ENCODE peak calls at places on chromosomes 16 and 17, in nine cellular contexts. G is astrocyte, I is Caco-2, Q is GM12865, K is RWPE1, R is glutamatergic neuron, T is fibroblast of pulmonary artery, X is AG04450, V is heart left ventricle. M is an unnamed sample.

GRCh38 chr16:69542974-69543373 is 22.8 kb upstream of the NFAT5 start:
- DNase-seq in G (no peak), I (no peak), Q (no peak), K (no peak), R (no peak), T (peak; percentile 59), X (no peak), V (no peak), M (peak; percentile 52)

GRCh38 chr16:59604331-59604730 is 870.2 kb upstream of the GOT2 start:
- DNase-seq in G (no peak), I (no peak), Q (no peak), K (no peak), R (no peak), T (peak; percentile 28), X (no peak), V (no peak), M (peak; percentile 47)

GRCh38 chr16:524274-525011 is 3.1 kb upstream of the CAPN15 start:
- DNase-seq in G (no peak), I (no peak), Q (no peak), K (no peak), R (no peak), T (no peak), X (no peak), V (no peak), M (no peak)

GRCh38 chr17:61647044-61647443 is 56.0 kb upstream of the NACA2 start:
- DNase-seq in G (peak; percentile 74), I (no peak), Q (no peak), K (no peak), R (no peak), T (peak; percentile 23), X (no peak), V (no peak), M (no peak)

GRCh38 chr17:56891751-56892150 is 22.1 kb downstream of the TRIM25 start:
- DNase-seq in G (no peak), I (no peak), Q (no peak), K (no peak), R (peak; percentile 23), T (no peak), X (no peak), V (peak; percentile 36), M (no peak)

GRCh38 chr17:43042025-43042424 is 17.0 kb downstream of the RND2 start:
- DNase-seq in G (no peak), I (no peak), Q (no peak), K (no peak), R (no peak), T (no peak), X (no peak), V (no peak), M (no peak)

GRCh38 chr17:50303051-50303450 is 28.8 kb downstream of the TMEM92 start:
- DNase-seq in G (no peak), I (no peak), Q (no peak), K (no peak), R (no peak), T (no peak), X (no peak), V (no peak), M (no peak)

GRCh38 chr17:79019631-79020584 is 4.1 kb upstream of the C1QTNF1 start:
- DNase-seq in G (peak; percentile 33), I (peak; percentile 78), Q (peak; percentile 65), K (peak; percentile 68), R (peak; percentile 51), T (peak; percentile 91), X (peak; percentile 56), V (peak; percentile 86), M (peak; percentile 77)

GRCh38 chr16:50463581-50464324 is 84.4 kb upstream of the NKD1 start:
- DNase-seq in G (no peak), I (peak; percentile 85), Q (no peak), K (no peak), R (no peak), T (no peak), X (no peak), V (no peak), M (no peak)

GRCh38 chr17:8072727-8073461 is 14.6 kb downstream of the ALOX12B start:
- DNase-seq in G (no peak), I (no peak), Q (no peak), K (no peak), R (no peak), T (no peak), X (no peak), V (no peak), M (no peak)

GRCh38 chr17:60729854-60730253 is 52.2 kb downstream of the BCAS3 start:
- DNase-seq in G (no peak), I (peak; percentile 67), Q (no peak), K (no peak), R (no peak), T (peak; percentile 3), X (no peak), V (no peak), M (no peak)

GRCh38 chr17:17151055-17151454 is 55.1 kb downstream of the PLD6 start:
- DNase-seq in G (peak; percentile 85), I (no peak), Q (peak; percentile 45), K (peak; percentile 68), R (no peak), T (peak; percentile 73), X (peak; percentile 29), V (no peak), M (peak; percentile 88)

GRCh38 chr17:18191071-18191667 is 7.5 kb downstream of the ALKBH5 start:
- DNase-seq in G (no peak), I (no peak), Q (no peak), K (no peak), R (no peak), T (peak; percentile 34), X (no peak), V (peak; percentile 54), M (no peak)

GRCh38 chr16:58464916-58465731 is 34.8 kb upstream of the NDRG4 start:
- DNase-seq in G (no peak), I (no peak), Q (no peak), K (no peak), R (peak; percentile 60), T (peak; percentile 9), X (no peak), V (peak; percentile 65), M (no peak)
- TF ChIP-seq CTCF in G (no peak), I (no peak), Q (no peak), K (no peak), R (no peak), T (peak; percentile 13), X (no peak), V (no peak), M (no peak)

DNA sequence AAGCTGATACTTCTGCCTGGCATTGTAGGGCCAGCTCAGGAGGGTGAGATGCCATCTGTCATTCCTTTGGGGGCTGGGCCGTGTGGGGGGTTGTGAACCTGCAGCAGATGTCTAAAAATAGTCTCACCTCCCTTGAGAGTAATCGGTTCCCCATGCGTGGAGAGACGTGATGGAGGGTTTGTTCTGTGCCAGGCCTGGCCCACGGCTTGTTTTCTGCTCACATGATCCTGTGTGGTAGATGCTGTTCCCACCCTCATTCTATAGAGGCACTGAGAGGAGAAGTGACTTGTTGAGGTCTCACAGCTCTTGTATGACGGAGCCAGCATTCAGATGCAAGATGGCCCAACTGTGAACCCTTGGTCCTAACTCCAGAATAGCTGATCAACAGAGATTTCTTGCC is 4.6 kb downstream of the IRF8 start:
- DNase-seq in G (no peak), I (no peak), Q (peak; percentile 84), K (no peak), R (no peak), T (no peak), X (no peak), V (no peak), M (no peak)
- TF ChIP-seq CTCF in G (no peak), I (no peak), Q (no peak), K (no peak), R (no peak), T (no peak), X (no peak), V (no peak), M (no peak)

DNA sequence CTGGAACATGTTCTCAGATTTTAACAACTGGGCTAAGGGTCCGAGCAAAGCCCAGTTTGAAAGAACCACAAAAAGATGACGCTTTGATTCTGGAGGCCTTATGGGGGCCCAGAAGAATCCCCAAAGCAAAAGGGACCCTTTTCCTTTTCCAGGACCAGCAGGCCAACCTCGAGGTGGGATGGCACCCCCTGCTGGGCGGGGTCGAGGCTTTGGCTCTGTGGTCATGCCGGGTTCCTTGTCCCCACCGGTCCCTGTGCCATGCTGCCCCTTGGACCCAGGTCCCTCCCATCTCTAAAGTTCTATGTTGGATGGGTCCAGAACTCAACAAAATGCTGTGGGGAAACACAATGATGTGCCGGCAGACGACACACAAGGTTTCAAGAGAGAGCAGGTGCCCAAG is 30.9 kb downstream of the TMEM204 start:
- DNase-seq in G (no peak), I (no peak), Q (peak; percentile 10), K (no peak), R (peak; percentile 57), T (no peak), X (no peak), V (no peak), M (no peak)
- TF ChIP-seq CTCF in G (no peak), I (no peak), Q (peak; percentile 7), K (no peak), R (no peak), T (peak; percentile 25), X (no peak), V (peak; percentile 18), M (no peak)

GRCh38 chr16:31458073-31458834 is 1.0 kb upstream of the ARMC5 start:
- DNase-seq in G (peak; percentile 49), I (peak; percentile 75), Q (peak; percentile 82), K (peak; percentile 34), R (peak; percentile 56), T (peak; percentile 46), X (no peak), V (peak; percentile 44), M (peak; percentile 47)

GRCh38 chr16:31459722-31460581 is 651 bp downstream of the ARMC5 start:
- DNase-seq in G (peak; percentile 95), I (peak; percentile 99), Q (peak; percentile 99), K (peak; percentile 96), R (peak; percentile 100), T (peak; percentile 100), X (peak; percentile 99), V (peak; percentile 100), M (peak; percentile 99)

GRCh38 chr16:31456988-31457360 is 2.3 kb upstream of the ARMC5 start:
- DNase-seq in G (no peak), I (no peak), Q (no peak), K (no peak), R (no peak), T (no peak), X (no peak), V (no peak), M (no peak)

GRCh38 chr16:31460582-31461002 is 1.3 kb downstream of the ARMC5 start:
- DNase-seq in G (peak; percentile 37), I (no peak), Q (peak; percentile 59), K (no peak), R (no peak), T (peak; percentile 77), X (peak; percentile 32), V (peak; percentile 24), M (peak; percentile 58)

DNA sequence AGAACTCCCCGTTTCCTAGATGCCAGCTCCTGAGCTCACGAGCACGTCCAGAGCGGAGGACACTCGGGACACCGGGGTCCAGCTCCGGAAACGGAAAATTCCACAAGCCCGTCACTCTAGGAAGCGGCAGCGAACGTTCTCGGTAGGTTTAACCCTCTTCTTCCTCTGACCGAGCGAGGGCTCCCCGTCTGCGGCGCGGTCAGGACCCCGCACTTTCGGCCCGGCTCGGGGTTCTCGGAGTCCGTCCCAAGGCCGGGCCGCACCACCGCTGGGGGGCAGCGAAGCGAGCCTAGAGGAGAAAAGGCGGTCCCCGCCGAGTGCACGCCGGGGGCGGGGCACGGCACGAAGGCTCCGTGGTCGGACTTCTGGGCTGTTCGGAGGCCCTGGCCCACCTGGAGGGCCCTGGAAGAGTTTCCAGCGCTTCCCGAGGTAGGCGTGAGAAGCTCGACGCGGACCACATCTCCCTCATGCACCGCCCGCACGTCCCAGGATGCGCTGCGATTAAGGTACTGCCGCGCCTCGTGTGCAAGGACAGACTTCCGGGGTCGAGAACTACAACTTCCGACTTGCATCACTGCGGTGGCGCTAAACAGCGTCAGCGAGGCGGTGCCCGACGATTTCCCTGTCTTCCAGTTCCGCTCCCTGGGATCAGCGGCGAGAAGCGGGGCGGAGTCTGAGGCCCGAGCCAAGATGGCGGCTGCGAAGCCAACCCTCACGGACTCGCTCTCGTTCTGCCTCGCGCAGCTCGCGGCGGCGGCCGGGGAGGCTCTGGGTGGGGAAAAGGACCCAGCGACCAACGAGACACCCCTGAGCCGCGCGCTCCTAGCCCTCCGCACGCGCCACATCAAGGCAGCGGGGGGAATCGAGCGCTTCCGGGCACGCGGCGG is at the start of gene ARMC5:
- DNase-seq in G (peak; percentile 97), I (peak; percentile 97), Q (peak; percentile 99), K (peak; percentile 93), R (peak; percentile 96), T (peak; percentile 99), X (peak; percentile 97), V (peak; percentile 99), M (peak; percentile 97)
- TF ChIP-seq CTCF in G (peak; percentile 16), I (peak; percentile 63), Q (peak; percentile 70), K (peak; percentile 74), R (peak; percentile 48), T (peak; percentile 41), X (peak; percentile 68), V (peak; percentile 72), M (peak; percentile 38)

M was measured in MCF 10A.